ENCODE peak calls at places on chromosomes 16 and 17, in four cellular contexts. K, P, G and H are unnamed samples.

GRCh38 chr17:80292557-80292956 is 31.9 kb downstream of the RNF213 start:
- DNase-seq in K (peak), G (no peak), P (no peak), H (no peak)

GRCh38 chr17:17837380-17837821 is 615 bp upstream of the SREBF1 start:
- DNase-seq in P (no peak), K (no peak), G (no peak), H (no peak)

GRCh38 chr17:21119247-21119944 is 7.4 kb upstream of the DHRS7B start:
- DNase-seq in P (peak), G (peak), K (peak), H (peak)

GRCh38 chr17:10775058-10775457 is 28.8 kb downstream of the TMEM238L start:
- DNase-seq in K (no peak), P (no peak), G (no peak), H (no peak)

GRCh38 chr17:58702708-58703107 is 10.3 kb downstream of the RAD51C start:
- DNase-seq in K (no peak), P (no peak), G (no peak), H (no peak)

GRCh38 chr17:35496470-35497290 is 40.8 kb downstream of the SLFN12L start:
- DNase-seq in K (no peak), P (no peak), G (no peak), H (no peak)

GRCh38 chr16:68082596-68083238 is 2.5 kb upstream of the NFATC3 start:
- DNase-seq in K (no peak), P (no peak), G (no peak), H (no peak)

GRCh38 chr16:47644166-47644565 is 183.0 kb downstream of the PHKB start:
- DNase-seq in P (peak), G (no peak), K (no peak), H (no peak)

GRCh38 chr17:50909765-50910661 is 43.9 kb upstream of the TOB1 start:
- DNase-seq in P (no peak), K (no peak), G (peak), H (no peak)